ENCODE peak calls at places on chromosome 5, in ten cellular contexts. C is uterus; N is Peyer's patch; A is heart right ventricle; Y is CD8-positive, alpha-beta T cell; U is gastrocnemius medialis; D is AG04450; R is ovary; I is brain microvascular endothelial cell; S is endodermal cell. T is an unnamed sample.

GRCh38 chr5:106311230-106311629 is 1359.5 kb downstream of the EFNA5 start:
- DNase-seq in C (no peak), N (no peak), A (no peak), Y (no peak), U (no peak), D (no peak), R (peak; percentile 24), I (peak; percentile 36), S (no peak), T (no peak)

GRCh38 chr5:11363779-11364178 is 540.5 kb downstream of the CTNND2 start:
- DNase-seq in C (no peak), N (no peak), A (no peak), Y (no peak), U (no peak), D (no peak), R (no peak), I (no peak), S (no peak), T (no peak)

GRCh38 chr5:4584982-4585381 is 555.1 kb upstream of the ADAMTS16 start:
- DNase-seq in C (no peak), N (no peak), A (no peak), Y (no peak), U (no peak), D (no peak), R (no peak), I (peak; percentile 78), S (no peak), T (peak; percentile 84)

GRCh38 chr5:174317261-174317894 is 271.9 kb downstream of the NSG2 start:
- DNase-seq in C (no peak), N (no peak), A (no peak), Y (no peak), U (no peak), D (no peak), R (peak; percentile 28), I (peak; percentile 32), S (peak; percentile 87), T (peak; percentile 73)

GRCh38 chr5:168401880-168402279 is 84.4 kb upstream of the RARS1 start:
- DNase-seq in C (no peak), N (no peak), A (no peak), Y (no peak), U (no peak), D (no peak), R (no peak), I (no peak), S (no peak), T (no peak)

GRCh38 chr5:140398379-140398811 is 3.2 kb upstream of the ANKHD1 start:
- DNase-seq in C (no peak), N (no peak), A (no peak), Y (no peak), U (no peak), D (no peak), R (no peak), I (no peak), S (no peak), T (no peak)

GRCh38 chr5:159928122-159928960 is 12.1 kb downstream of the ADRA1B start:
- DNase-seq in C (no peak), N (no peak), A (peak; percentile 50), Y (no peak), U (no peak), D (peak; percentile 43), R (peak; percentile 63), I (peak; percentile 79), S (no peak), T (peak; percentile 89)

GRCh38 chr5:161847447-161847846 is 473 bp upstream of the GABRA1 start:
- DNase-seq in C (no peak), N (no peak), A (no peak), Y (no peak), U (no peak), D (no peak), R (no peak), I (no peak), S (peak; percentile 59), T (no peak)

GRCh38 chr5:52783226-52783959 is 4.3 kb upstream of the ITGA1 start:
- DNase-seq in C (no peak), N (no peak), A (no peak), Y (no peak), U (no peak), D (no peak), R (no peak), I (no peak), S (no peak), T (peak; percentile 53)

GRCh38 chr5:1702318-1702717 is 97.3 kb downstream of the MRPL36 start:
- DNase-seq in C (no peak), N (no peak), A (no peak), Y (no peak), U (no peak), D (no peak), R (no peak), I (no peak), S (no peak), T (no peak)

GRCh38 chr5:1701884-1702283 is 97.8 kb downstream of the MRPL36 start:
- DNase-seq in C (no peak), N (no peak), A (no peak), Y (no peak), U (no peak), D (no peak), R (no peak), I (no peak), S (no peak), T (no peak)

GRCh38 chr5:1704266-1704665 is 95.4 kb downstream of the MRPL36 start:
- DNase-seq in C (no peak), N (no peak), A (no peak), Y (no peak), U (no peak), D (no peak), R (no peak), I (no peak), S (no peak), T (no peak)

GRCh38 chr5:1704676-1705075 is 95.0 kb downstream of the MRPL36 start:
- DNase-seq in C (no peak), N (no peak), A (no peak), Y (no peak), U (no peak), D (no peak), R (no peak), I (no peak), S (no peak), T (no peak)

DNA sequence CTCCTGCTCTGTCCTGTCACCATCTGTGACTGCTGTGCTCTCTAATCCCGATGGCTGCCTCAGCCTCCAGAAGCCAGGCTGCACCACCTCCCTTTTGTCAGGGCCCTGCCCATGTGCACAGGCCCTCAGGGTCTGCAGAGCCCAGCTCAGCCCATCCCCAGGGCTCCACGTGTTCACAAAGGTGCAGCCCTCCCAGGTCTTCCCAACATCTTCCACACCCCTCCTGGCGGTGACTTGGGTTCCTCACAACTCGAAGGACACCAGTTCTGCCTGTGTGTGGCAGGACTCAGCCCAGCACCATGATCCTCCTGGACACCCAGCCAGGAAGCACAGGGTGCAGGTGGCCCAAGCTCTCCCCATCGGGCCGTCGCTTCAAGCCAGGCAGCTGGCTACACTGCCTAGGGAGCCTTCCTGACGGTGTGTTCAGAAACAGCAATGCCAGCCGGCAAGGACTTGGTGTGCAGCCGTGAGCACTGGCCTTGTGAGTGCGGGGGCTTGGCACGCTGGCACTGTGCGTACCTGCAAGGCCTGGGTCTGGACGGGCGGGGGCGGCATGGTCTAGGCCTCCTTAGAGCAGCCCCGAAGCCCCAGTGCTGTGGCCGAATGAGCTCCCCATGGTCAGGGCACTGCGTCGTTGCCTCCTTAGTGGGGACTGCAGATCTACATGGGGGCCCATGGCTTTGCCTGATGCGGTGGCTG is 96.1 kb downstream of the MRPL36 start:
- DNase-seq in C (no peak), N (no peak), A (no peak), Y (no peak), U (no peak), D (no peak), R (no peak), I (no peak), S (peak; percentile 68), T (no peak)
- H3K27me3 ChIP-seq in C (no peaks in the 10 kb centered on the region), N (no peaks in the 10 kb centered on the region), A (no peaks in the 10 kb centered on the region), Y (no peaks in the 10 kb centered on the region), U (peaks cover 6% of the 10 kb centered on the region), D (no peaks in the 10 kb centered on the region), R (no peaks in the 10 kb centered on the region), I (no peaks in the 10 kb centered on the region), S (no peaks in the 10 kb centered on the region), T (peaks cover 3% of the 10 kb centered on the region)

DNA sequence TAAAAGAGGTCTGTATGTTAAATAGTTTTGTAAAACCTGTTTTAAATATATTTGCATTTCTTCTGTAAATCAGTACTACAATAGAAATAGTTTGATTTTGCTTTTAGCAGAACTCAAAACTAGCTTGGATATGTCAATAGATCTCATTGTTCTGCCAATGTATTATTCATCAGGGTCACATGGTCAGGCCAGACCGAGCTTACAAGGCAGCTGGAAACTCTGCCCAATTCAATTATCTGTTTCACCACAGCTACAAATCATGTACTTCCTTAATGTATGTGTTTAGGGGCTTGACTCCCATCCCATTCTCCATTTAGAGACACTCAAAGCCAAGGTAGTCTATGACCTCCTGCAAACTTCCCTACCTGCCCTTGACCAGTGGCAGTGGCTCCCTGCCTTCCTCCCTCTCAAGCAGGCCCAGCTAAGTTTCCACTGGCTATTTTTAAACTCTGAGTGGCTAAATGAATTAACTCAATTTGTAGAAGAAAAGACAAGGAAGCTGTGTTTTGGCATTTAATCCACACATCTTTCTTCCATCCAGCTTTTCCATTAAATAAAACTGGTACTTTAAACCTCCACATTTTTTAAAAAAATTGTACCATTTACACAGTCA is 46.4 kb upstream of the SELENOP start:
- DNase-seq in C (no peak), N (no peak), A (no peak), Y (no peak), U (no peak), D (no peak), R (no peak), I (no peak), S (no peak), T (no peak)
- H3K27ac ChIP-seq in C (peak overlapping the region; percentile 36), N (no peak overlapping the region), A (no peak overlapping the region), Y (no peak overlapping the region), U (peak overlapping the region; percentile 70), D (no peak overlapping the region), R (no peak overlapping the region), I (no peak overlapping the region), S (peak overlapping the region; percentile 30), T (no peak overlapping the region)

GRCh38 chr5:108786806-108787483 is 39.2 kb downstream of the FER start:
- DNase-seq in C (no peak), N (no peak), A (no peak), Y (no peak), U (no peak), D (no peak), R (no peak), I (no peak), S (no peak), T (no peak)
- H3K27me3 ChIP-seq in C (no peaks in the 10 kb centered on the region), N (no peaks in the 10 kb centered on the region), A (no peaks in the 10 kb centered on the region), Y (no peaks in the 10 kb centered on the region), U (no peaks in the 10 kb centered on the region), D (no peaks in the 10 kb centered on the region), R (no peaks in the 10 kb centered on the region), I (no peaks in the 10 kb centered on the region), S (no peaks in the 10 kb centered on the region), T (no peaks in the 10 kb centered on the region)

DNA sequence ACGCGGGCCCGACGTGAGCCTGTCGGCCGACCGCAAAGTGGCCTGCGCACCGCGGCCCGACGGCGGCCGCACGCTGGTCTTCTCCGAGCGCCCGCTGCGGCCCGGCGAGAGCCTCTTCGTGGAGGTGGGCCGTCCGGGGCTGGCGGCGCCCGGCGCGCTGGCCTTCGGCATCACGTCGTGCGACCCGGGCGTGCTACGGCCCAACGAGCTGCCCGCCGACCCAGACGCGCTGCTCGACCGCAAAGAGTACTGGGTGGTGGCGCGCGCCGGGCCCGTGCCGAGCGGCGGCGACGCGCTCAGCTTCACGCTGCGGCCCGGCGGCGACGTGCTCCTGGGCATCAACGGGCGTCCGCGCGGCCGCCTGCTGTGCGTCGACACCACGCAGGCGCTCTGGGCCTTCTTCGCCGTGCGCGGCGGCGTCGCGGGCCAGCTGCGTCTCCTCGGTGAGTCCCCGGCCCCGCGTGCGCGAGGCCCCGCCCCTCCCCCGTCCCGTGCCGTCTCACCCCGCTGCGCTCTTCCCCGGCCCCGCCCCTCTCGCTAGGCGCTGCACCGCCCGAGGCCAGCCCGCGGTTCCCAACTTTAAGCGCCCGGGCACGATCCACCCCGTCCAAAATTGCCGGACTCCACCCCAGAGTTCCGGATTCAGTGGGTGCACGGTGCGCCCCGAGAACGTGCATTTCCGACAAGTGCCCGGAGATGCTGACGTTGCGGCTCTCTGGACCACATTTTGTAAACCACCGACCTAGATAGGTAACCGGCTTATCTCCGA is 42.8 kb downstream of the NEURL1B start:
- DNase-seq in C (no peak), N (no peak), A (no peak), Y (peak; percentile 48), U (no peak), D (no peak), R (no peak), I (no peak), S (peak; percentile 75), T (no peak)
- H3K27ac ChIP-seq in C (no peak overlapping the region), N (no peak overlapping the region), A (peak overlapping the region; percentile 20), Y (peak overlapping the region; percentile 45), U (peak overlapping the region; percentile 77), D (no peak overlapping the region), R (no peak overlapping the region), I (no peak overlapping the region), S (no peak overlapping the region), T (no peak overlapping the region)